ENCODE peak calls at places on chromosomes 6 and 20, in ten cellular contexts. One of them, this sample, is unnamed.

GRCh38 chr6:169173532-169174268 is 79.9 kb downstream of the THBS2 start:
- DNase-seq in tibial artery: no peak
- DNase-seq in left ventricle myocardium inferior: no peak
- DNase-seq in fibroblast of pulmonary artery: no peak
- DNase-seq in SW480: peak
- DNase-seq in neural crest cell: no peak
- DNase-seq in activated T-helper 1 cell treated with anti-CD3 and anti-CD28 coated beads, Interleukin-12 subunit alpha, Interleukin-12 subunit beta, Interleukin-2, Interleukin-4 antibody, amounts not matched to agents 30 ng/mL and 10 ng/mL and 1 ng/mL, durations not matched to agents 14 hours and 24 hours and 36 hours: no peak
- DNase-seq in tibial nerve: no peak
- DNase-seq in D341Med: peak
- DNase-seq in NCI-H1105: no peak
- DNase-seq in this sample: no peak

GRCh38 chr20:47362361-47363219 is 6.1 kb upstream of the ZMYND8 start:
- DNase-seq in left ventricle myocardium inferior: no peak
- DNase-seq in NCI-H1105: no peak
- DNase-seq in neural crest cell: no peak
- DNase-seq in D341Med: peak
- DNase-seq in tibial artery: no peak
- DNase-seq in SW480: no peak
- DNase-seq in tibial nerve: no peak
- DNase-seq in fibroblast of pulmonary artery: no peak
- DNase-seq in activated T-helper 1 cell treated with anti-CD3 and anti-CD28 coated beads, Interleukin-12 subunit alpha, Interleukin-12 subunit beta, Interleukin-2, Interleukin-4 antibody, amounts not matched to agents 30 ng/mL and 10 ng/mL and 1 ng/mL, durations not matched to agents 14 hours and 24 hours and 36 hours: no peak
- DNase-seq in this sample: no peak

GRCh38 chr20:709864-710761 is 34.5 kb upstream of the SCRT2 start:
- DNase-seq in NCI-H1105: peak
- DNase-seq in neural crest cell: peak
- DNase-seq in D341Med: peak
- DNase-seq in left ventricle myocardium inferior: no peak
- DNase-seq in tibial artery: no peak
- DNase-seq in SW480: no peak
- DNase-seq in fibroblast of pulmonary artery: no peak
- DNase-seq in activated T-helper 1 cell treated with anti-CD3 and anti-CD28 coated beads, Interleukin-12 subunit alpha, Interleukin-12 subunit beta, Interleukin-2, Interleukin-4 antibody, amounts not matched to agents 30 ng/mL and 10 ng/mL and 1 ng/mL, durations not matched to agents 14 hours and 24 hours and 36 hours: no peak
- DNase-seq in tibial nerve: no peak
- DNase-seq in this sample: no peak

GRCh38 chr6:169575365-169575764 is 126.5 kb downstream of the WDR27 start:
- DNase-seq in activated T-helper 1 cell treated with anti-CD3 and anti-CD28 coated beads, Interleukin-12 subunit alpha, Interleukin-12 subunit beta, Interleukin-2, Interleukin-4 antibody, amounts not matched to agents 30 ng/mL and 10 ng/mL and 1 ng/mL, durations not matched to agents 14 hours and 24 hours and 36 hours: no peak
- DNase-seq in SW480: no peak
- DNase-seq in D341Med: no peak
- DNase-seq in fibroblast of pulmonary artery: no peak
- DNase-seq in left ventricle myocardium inferior: no peak
- DNase-seq in NCI-H1105: no peak
- DNase-seq in tibial artery: no peak
- DNase-seq in tibial nerve: no peak
- DNase-seq in neural crest cell: no peak
- DNase-seq in this sample: no peak

GRCh38 chr6:4280721-4281120 is 145.3 kb upstream of the ECI2 start:
- DNase-seq in neural crest cell: no peak
- DNase-seq in tibial artery: no peak
- DNase-seq in fibroblast of pulmonary artery: peak
- DNase-seq in SW480: peak
- DNase-seq in NCI-H1105: no peak
- DNase-seq in left ventricle myocardium inferior: no peak
- DNase-seq in tibial nerve: no peak
- DNase-seq in activated T-helper 1 cell treated with anti-CD3 and anti-CD28 coated beads, Interleukin-12 subunit alpha, Interleukin-12 subunit beta, Interleukin-2, Interleukin-4 antibody, amounts not matched to agents 30 ng/mL and 10 ng/mL and 1 ng/mL, durations not matched to agents 14 hours and 24 hours and 36 hours: no peak
- DNase-seq in D341Med: no peak
- DNase-seq in this sample: no peak

GRCh38 chr6:148438593-148438992 is 96.0 kb downstream of the SASH1 start:
- DNase-seq in neural crest cell: no peak
- DNase-seq in SW480: peak
- DNase-seq in fibroblast of pulmonary artery: peak
- DNase-seq in D341Med: no peak
- DNase-seq in tibial artery: no peak
- DNase-seq in activated T-helper 1 cell treated with anti-CD3 and anti-CD28 coated beads, Interleukin-12 subunit alpha, Interleukin-12 subunit beta, Interleukin-2, Interleukin-4 antibody, amounts not matched to agents 30 ng/mL and 10 ng/mL and 1 ng/mL, durations not matched to agents 14 hours and 24 hours and 36 hours: no peak
- DNase-seq in tibial nerve: no peak
- DNase-seq in left ventricle myocardium inferior: no peak
- DNase-seq in NCI-H1105: no peak
- DNase-seq in this sample: no peak

GRCh38 chr6:82144852-82145332 is 102.7 kb downstream of the IBTK start:
- DNase-seq in NCI-H1105: no peak
- DNase-seq in SW480: peak
- DNase-seq in left ventricle myocardium inferior: peak
- DNase-seq in tibial nerve: peak
- DNase-seq in neural crest cell: no peak
- DNase-seq in D341Med: no peak
- DNase-seq in fibroblast of pulmonary artery: peak
- DNase-seq in activated T-helper 1 cell treated with anti-CD3 and anti-CD28 coated beads, Interleukin-12 subunit alpha, Interleukin-12 subunit beta, Interleukin-2, Interleukin-4 antibody, amounts not matched to agents 30 ng/mL and 10 ng/mL and 1 ng/mL, durations not matched to agents 14 hours and 24 hours and 36 hours: no peak
- DNase-seq in tibial artery: peak
- DNase-seq in this sample: no peak

GRCh38 chr20:54173653-54174451 is at the start of gene CYP24A1:
- DNase-seq in neural crest cell: no peak
- DNase-seq in left ventricle myocardium inferior: no peak
- DNase-seq in SW480: peak
- DNase-seq in fibroblast of pulmonary artery: no peak
- DNase-seq in D341Med: peak
- DNase-seq in tibial nerve: no peak
- DNase-seq in NCI-H1105: no peak
- DNase-seq in activated T-helper 1 cell treated with anti-CD3 and anti-CD28 coated beads, Interleukin-12 subunit alpha, Interleukin-12 subunit beta, Interleukin-2, Interleukin-4 antibody, amounts not matched to agents 30 ng/mL and 10 ng/mL and 1 ng/mL, durations not matched to agents 14 hours and 24 hours and 36 hours: no peak
- DNase-seq in tibial artery: no peak
- DNase-seq in this sample: no peak

GRCh38 chr6:77424761-77425160 is 38.5 kb downstream of the HTR1B start:
- DNase-seq in neural crest cell: no peak
- DNase-seq in tibial artery: no peak
- DNase-seq in activated T-helper 1 cell treated with anti-CD3 and anti-CD28 coated beads, Interleukin-12 subunit alpha, Interleukin-12 subunit beta, Interleukin-2, Interleukin-4 antibody, amounts not matched to agents 30 ng/mL and 10 ng/mL and 1 ng/mL, durations not matched to agents 14 hours and 24 hours and 36 hours: no peak
- DNase-seq in fibroblast of pulmonary artery: peak
- DNase-seq in D341Med: no peak
- DNase-seq in NCI-H1105: no peak
- DNase-seq in SW480: no peak
- DNase-seq in left ventricle myocardium inferior: no peak
- DNase-seq in tibial nerve: no peak
- DNase-seq in this sample: no peak

GRCh38 chr6:35248300-35248699 is 11.2 kb upstream of the ZNF76 start:
- DNase-seq in tibial artery: no peak
- DNase-seq in SW480: no peak
- DNase-seq in D341Med: no peak
- DNase-seq in activated T-helper 1 cell treated with anti-CD3 and anti-CD28 coated beads, Interleukin-12 subunit alpha, Interleukin-12 subunit beta, Interleukin-2, Interleukin-4 antibody, amounts not matched to agents 30 ng/mL and 10 ng/mL and 1 ng/mL, durations not matched to agents 14 hours and 24 hours and 36 hours: no peak
- DNase-seq in NCI-H1105: no peak
- DNase-seq in left ventricle myocardium inferior: no peak
- DNase-seq in neural crest cell: no peak
- DNase-seq in fibroblast of pulmonary artery: peak
- DNase-seq in tibial nerve: no peak
- DNase-seq in this sample: no peak

GRCh38 chr6:157753291-157753690 is 69.8 kb upstream of the SNX9 start:
- DNase-seq in fibroblast of pulmonary artery: no peak
- DNase-seq in left ventricle myocardium inferior: no peak
- DNase-seq in tibial artery: no peak
- DNase-seq in activated T-helper 1 cell treated with anti-CD3 and anti-CD28 coated beads, Interleukin-12 subunit alpha, Interleukin-12 subunit beta, Interleukin-2, Interleukin-4 antibody, amounts not matched to agents 30 ng/mL and 10 ng/mL and 1 ng/mL, durations not matched to agents 14 hours and 24 hours and 36 hours: no peak
- DNase-seq in NCI-H1105: no peak
- DNase-seq in SW480: no peak
- DNase-seq in tibial nerve: no peak
- DNase-seq in neural crest cell: no peak
- DNase-seq in D341Med: no peak
- DNase-seq in this sample: no peak

GRCh38 chr6:102389994-102390393 is 996.5 kb downstream of the GRIK2 start:
- DNase-seq in left ventricle myocardium inferior: no peak
- DNase-seq in activated T-helper 1 cell treated with anti-CD3 and anti-CD28 coated beads, Interleukin-12 subunit alpha, Interleukin-12 subunit beta, Interleukin-2, Interleukin-4 antibody, amounts not matched to agents 30 ng/mL and 10 ng/mL and 1 ng/mL, durations not matched to agents 14 hours and 24 hours and 36 hours: no peak
- DNase-seq in fibroblast of pulmonary artery: no peak
- DNase-seq in tibial artery: no peak
- DNase-seq in tibial nerve: no peak
- DNase-seq in NCI-H1105: no peak
- DNase-seq in SW480: no peak
- DNase-seq in neural crest cell: no peak
- DNase-seq in D341Med: no peak
- DNase-seq in this sample: no peak

GRCh38 chr20:18613553-18613952 is 25.7 kb downstream of the DTD1 start:
- DNase-seq in NCI-H1105: no peak
- DNase-seq in tibial artery: no peak
- DNase-seq in D341Med: no peak
- DNase-seq in activated T-helper 1 cell treated with anti-CD3 and anti-CD28 coated beads, Interleukin-12 subunit alpha, Interleukin-12 subunit beta, Interleukin-2, Interleukin-4 antibody, amounts not matched to agents 30 ng/mL and 10 ng/mL and 1 ng/mL, durations not matched to agents 14 hours and 24 hours and 36 hours: no peak
- DNase-seq in neural crest cell: no peak
- DNase-seq in SW480: no peak
- DNase-seq in fibroblast of pulmonary artery: no peak
- DNase-seq in left ventricle myocardium inferior: no peak
- DNase-seq in tibial nerve: no peak
- DNase-seq in this sample: no peak

GRCh38 chr6:24549674-24550418 is 55.1 kb downstream of the ALDH5A1 start:
- DNase-seq in SW480: no peak
- DNase-seq in NCI-H1105: no peak
- DNase-seq in fibroblast of pulmonary artery: no peak
- DNase-seq in tibial nerve: no peak
- DNase-seq in left ventricle myocardium inferior: no peak
- DNase-seq in D341Med: no peak
- DNase-seq in tibial artery: no peak
- DNase-seq in activated T-helper 1 cell treated with anti-CD3 and anti-CD28 coated beads, Interleukin-12 subunit alpha, Interleukin-12 subunit beta, Interleukin-2, Interleukin-4 antibody, amounts not matched to agents 30 ng/mL and 10 ng/mL and 1 ng/mL, durations not matched to agents 14 hours and 24 hours and 36 hours: no peak
- DNase-seq in neural crest cell: no peak
- DNase-seq in this sample: no peak

GRCh38 chr6:133632206-133632605 is 256.7 kb upstream of the TCF21 start:
- DNase-seq in NCI-H1105: no peak
- DNase-seq in activated T-helper 1 cell treated with anti-CD3 and anti-CD28 coated beads, Interleukin-12 subunit alpha, Interleukin-12 subunit beta, Interleukin-2, Interleukin-4 antibody, amounts not matched to agents 30 ng/mL and 10 ng/mL and 1 ng/mL, durations not matched to agents 14 hours and 24 hours and 36 hours: no peak
- DNase-seq in fibroblast of pulmonary artery: peak
- DNase-seq in D341Med: no peak
- DNase-seq in left ventricle myocardium inferior: no peak
- DNase-seq in SW480: no peak
- DNase-seq in tibial nerve: no peak
- DNase-seq in tibial artery: no peak
- DNase-seq in neural crest cell: no peak
- DNase-seq in this sample: no peak

GRCh38 chr6:162942860-162943259 is 215.1 kb downstream of the PACRG start:
- DNase-seq in left ventricle myocardium inferior: no peak
- DNase-seq in activated T-helper 1 cell treated with anti-CD3 and anti-CD28 coated beads, Interleukin-12 subunit alpha, Interleukin-12 subunit beta, Interleukin-2, Interleukin-4 antibody, amounts not matched to agents 30 ng/mL and 10 ng/mL and 1 ng/mL, durations not matched to agents 14 hours and 24 hours and 36 hours: no peak
- DNase-seq in SW480: no peak
- DNase-seq in fibroblast of pulmonary artery: peak
- DNase-seq in tibial nerve: no peak
- DNase-seq in NCI-H1105: no peak
- DNase-seq in D341Med: no peak
- DNase-seq in neural crest cell: no peak
- DNase-seq in tibial artery: no peak
- DNase-seq in this sample: no peak

GRCh38 chr20:41393705-41394066 is 27.1 kb upstream of the EMILIN3 start:
- DNase-seq in D341Med: no peak
- DNase-seq in fibroblast of pulmonary artery: no peak
- DNase-seq in activated T-helper 1 cell treated with anti-CD3 and anti-CD28 coated beads, Interleukin-12 subunit alpha, Interleukin-12 subunit beta, Interleukin-2, Interleukin-4 antibody, amounts not matched to agents 30 ng/mL and 10 ng/mL and 1 ng/mL, durations not matched to agents 14 hours and 24 hours and 36 hours: no peak
- DNase-seq in NCI-H1105: no peak
- DNase-seq in tibial artery: no peak
- DNase-seq in left ventricle myocardium inferior: no peak
- DNase-seq in tibial nerve: no peak
- DNase-seq in SW480: no peak
- DNase-seq in neural crest cell: no peak
- DNase-seq in this sample: no peak

GRCh38 chr6:63558270-63558669 is 14.0 kb upstream of the LOC128125822 start:
- DNase-seq in activated T-helper 1 cell treated with anti-CD3 and anti-CD28 coated beads, Interleukin-12 subunit alpha, Interleukin-12 subunit beta, Interleukin-2, Interleukin-4 antibody, amounts not matched to agents 30 ng/mL and 10 ng/mL and 1 ng/mL, durations not matched to agents 14 hours and 24 hours and 36 hours: no peak
- DNase-seq in D341Med: no peak
- DNase-seq in SW480: no peak
- DNase-seq in neural crest cell: no peak
- DNase-seq in NCI-H1105: no peak
- DNase-seq in left ventricle myocardium inferior: no peak
- DNase-seq in tibial nerve: no peak
- DNase-seq in fibroblast of pulmonary artery: no peak
- DNase-seq in tibial artery: no peak
- DNase-seq in this sample: no peak

GRCh38 chr6:156827382-156827781 is 50.2 kb downstream of the ARID1B start:
- DNase-seq in tibial nerve: no peak
- DNase-seq in activated T-helper 1 cell treated with anti-CD3 and anti-CD28 coated beads, Interleukin-12 subunit alpha, Interleukin-12 subunit beta, Interleukin-2, Interleukin-4 antibody, amounts not matched to agents 30 ng/mL and 10 ng/mL and 1 ng/mL, durations not matched to agents 14 hours and 24 hours and 36 hours: no peak
- DNase-seq in SW480: no peak
- DNase-seq in NCI-H1105: no peak
- DNase-seq in tibial artery: no peak
- DNase-seq in neural crest cell: no peak
- DNase-seq in left ventricle myocardium inferior: no peak
- DNase-seq in D341Med: no peak
- DNase-seq in fibroblast of pulmonary artery: no peak
- DNase-seq in this sample: no peak

GRCh38 chr6:131281471-131282270 is 146.4 kb downstream of the AKAP7 start:
- DNase-seq in SW480: no peak
- DNase-seq in D341Med: no peak
- DNase-seq in neural crest cell: peak
- DNase-seq in tibial nerve: no peak
- DNase-seq in NCI-H1105: no peak
- DNase-seq in left ventricle myocardium inferior: peak
- DNase-seq in fibroblast of pulmonary artery: peak
- DNase-seq in activated T-helper 1 cell treated with anti-CD3 and anti-CD28 coated beads, Interleukin-12 subunit alpha, Interleukin-12 subunit beta, Interleukin-2, Interleukin-4 antibody, amounts not matched to agents 30 ng/mL and 10 ng/mL and 1 ng/mL, durations not matched to agents 14 hours and 24 hours and 36 hours: peak
- DNase-seq in tibial artery: peak
- DNase-seq in this sample: peak

GRCh38 chr20:44224651-44225050 is 14.1 kb upstream of the OSER1 start:
- DNase-seq in tibial artery: no peak
- DNase-seq in D341Med: no peak
- DNase-seq in tibial nerve: no peak
- DNase-seq in left ventricle myocardium inferior: no peak
- DNase-seq in NCI-H1105: no peak
- DNase-seq in fibroblast of pulmonary artery: no peak
- DNase-seq in SW480: no peak
- DNase-seq in neural crest cell: no peak
- DNase-seq in activated T-helper 1 cell treated with anti-CD3 and anti-CD28 coated beads, Interleukin-12 subunit alpha, Interleukin-12 subunit beta, Interleukin-2, Interleukin-4 antibody, amounts not matched to agents 30 ng/mL and 10 ng/mL and 1 ng/mL, durations not matched to agents 14 hours and 24 hours and 36 hours: no peak
- DNase-seq in this sample: no peak

GRCh38 chr6:30759575-30760239 is 15.4 kb upstream of the IER3 start:
- DNase-seq in D341Med: no peak
- DNase-seq in tibial nerve: no peak
- DNase-seq in left ventricle myocardium inferior: no peak
- DNase-seq in tibial artery: no peak
- DNase-seq in neural crest cell: no peak
- DNase-seq in SW480: no peak
- DNase-seq in activated T-helper 1 cell treated with anti-CD3 and anti-CD28 coated beads, Interleukin-12 subunit alpha, Interleukin-12 subunit beta, Interleukin-2, Interleukin-4 antibody, amounts not matched to agents 30 ng/mL and 10 ng/mL and 1 ng/mL, durations not matched to agents 14 hours and 24 hours and 36 hours: no peak
- DNase-seq in NCI-H1105: no peak
- DNase-seq in fibroblast of pulmonary artery: peak
- DNase-seq in this sample: no peak

This sample was measured in T-helper 2 cell treated with Interferon-gamma antibody and Interleukin-4, amounts not matched to agents 5 μg/mL and 100 μg/mL, for 36 hours.